ENCODE peak calls at places on chromosome 1, in five cellular contexts. R is activated T-cell treated with anti-CD3 and anti-CD28 coated beads for 24 hours, K is tibial artery, P is C1 segment of cervical spinal cord, X is skeletal muscle cell. D is an unnamed sample.

GRCh38 chr1:20216574-20216973 is 30.3 kb upstream of the PLA2G2C start:
- DNase-seq in K (no peak), R (no peak), X (no peak), P (no peak), D (no peak)

GRCh38 chr1:34582356-34582755 is 172.5 kb upstream of the GJB5 start:
- DNase-seq in P (no peak), X (no peak), R (no peak), K (no peak), D (no peak)

GRCh38 chr1:201538618-201539551 is at the start of gene NAV1:
- DNase-seq in R (no peak), P (peak), K (peak), X (no peak), D (peak)

GRCh38 chr1:20439282-20439681 is 46.7 kb downstream of the CAMK2N1 start:
- DNase-seq in X (no peak), K (no peak), P (no peak), R (no peak), D (no peak)

GRCh38 chr1:226629210-226629895 is 80.8 kb downstream of the STUM start:
- DNase-seq in X (no peak), R (no peak), P (no peak), K (peak), D (no peak)

GRCh38 chr1:202343652-202344349 is 2.1 kb upstream of the UBE2T start:
- DNase-seq in X (no peak), P (no peak), R (no peak), K (no peak), D (no peak)

GRCh38 chr1:42933060-42933586 is 25.5 kb downstream of the SLC2A1 start:
- DNase-seq in P (no peak), K (peak), R (no peak), X (no peak), D (no peak)

GRCh38 chr1:183089025-183089639 is 65.9 kb downstream of the LAMC1 start:
- DNase-seq in K (no peak), R (no peak), X (no peak), P (no peak), D (no peak)

GRCh38 chr1:70768211-70768610 is 279.4 kb downstream of the PTGER3 start:
- DNase-seq in X (no peak), R (no peak), P (no peak), K (no peak), D (no peak)

GRCh38 chr1:106254748-106255147 is 801.7 kb upstream of the PRMT6 start:
- DNase-seq in K (no peak), R (no peak), X (peak), P (no peak), D (no peak)

GRCh38 chr1:211259596-211260126 is 495 bp downstream of the RCOR3 start:
- DNase-seq in P (peak), K (peak), X (peak), R (no peak), D (peak)

GRCh38 chr1:162003825-162004205 is 19.9 kb downstream of the OLFML2B start:
- DNase-seq in R (no peak), P (no peak), X (peak), K (peak), D (no peak)

GRCh38 chr1:220926146-220926545 is 46.9 kb downstream of the HLX start:
- DNase-seq in X (peak), R (no peak), K (no peak), P (no peak), D (no peak)

GRCh38 chr1:245386321-245387002 is 231.7 kb downstream of the KIF26B start:
- DNase-seq in P (no peak), X (no peak), K (no peak), R (no peak), D (no peak)

GRCh38 chr1:55582078-55582477 is 366.9 kb upstream of the USP24 start:
- DNase-seq in X (no peak), R (no peak), K (no peak), P (no peak), D (no peak)

GRCh38 chr1:189205863-189206262 is 1271.8 kb downstream of the BRINP3 start:
- DNase-seq in K (no peak), X (no peak), R (no peak), P (no peak), D (no peak)

GRCh38 chr1:15965228-15965767 is 10.6 kb downstream of the ZBTB17 start:
- DNase-seq in X (no peak), P (peak), R (peak), K (no peak), D (no peak)

GRCh38 chr1:91244737-91245136 is 159.9 kb downstream of the HFM1 start:
- DNase-seq in R (no peak), X (no peak), P (no peak), K (no peak), D (no peak)

GRCh38 chr1:206696812-206697585 is 12.3 kb downstream of the MAPKAPK2 start:
- DNase-seq in P (no peak), R (no peak), K (no peak), X (no peak), D (no peak)

GRCh38 chr1:170927955-170928850 is 7.1 kb upstream of the MROH9 start:
- DNase-seq in X (no peak), R (no peak), K (no peak), P (no peak), D (no peak)

GRCh38 chr1:203444077-203444683 is 31.4 kb upstream of the PRELP start:
- DNase-seq in R (no peak), K (peak), X (no peak), P (no peak), D (no peak)

GRCh38 chr1:91891969-91892368 is 6.0 kb upstream of the TGFBR3 start:
- DNase-seq in K (no peak), P (no peak), R (no peak), X (no peak), D (no peak)

GRCh38 chr1:224852901-224853568 is 76.4 kb upstream of the DNAH14 start:
- DNase-seq in K (no peak), R (no peak), P (no peak), X (no peak), D (no peak)